ENCODE peak calls at places on chromosomes 6 and 20, in eight cellular contexts. One of them, this sample, is unnamed.

GRCh38 chr6:109526905-109527628 is 44.0 kb upstream of the ZBTB24 start:
- DNase-seq in fibroblast of the aortic adventitia: peak
- DNase-seq in PC-9: peak
- DNase-seq in GM13976: peak
- DNase-seq in GM23338: peak
- DNase-seq in D721Med: peak
- DNase-seq in HFFc6: peak
- DNase-seq in cardiac fibroblast: peak
- DNase-seq in this sample: peak

GRCh38 chr6:79813854-79814477 is 133.4 kb downstream of the ELOVL4 start:
- DNase-seq in GM23338: peak
- DNase-seq in HFFc6: peak
- DNase-seq in cardiac fibroblast: peak
- DNase-seq in PC-9: peak
- DNase-seq in GM13976: peak
- DNase-seq in fibroblast of the aortic adventitia: peak
- DNase-seq in D721Med: no peak
- DNase-seq in this sample: peak

GRCh38 chr20:49659096-49659495 is 54.6 kb downstream of the B4GALT5 start:
- DNase-seq in GM13976: no peak
- DNase-seq in fibroblast of the aortic adventitia: no peak
- DNase-seq in PC-9: no peak
- DNase-seq in GM23338: no peak
- DNase-seq in D721Med: peak
- DNase-seq in cardiac fibroblast: no peak
- DNase-seq in HFFc6: no peak
- DNase-seq in this sample: no peak

GRCh38 chr6:13013681-13014550 is 297.3 kb downstream of the PHACTR1 start:
- DNase-seq in D721Med: no peak
- DNase-seq in fibroblast of the aortic adventitia: peak
- DNase-seq in PC-9: no peak
- DNase-seq in GM23338: peak
- DNase-seq in cardiac fibroblast: peak
- DNase-seq in GM13976: peak
- DNase-seq in HFFc6: no peak
- DNase-seq in this sample: no peak

GRCh38 chr6:138572200-138572875 is 73.0 kb upstream of the NHSL1 start:
- DNase-seq in HFFc6: peak
- DNase-seq in PC-9: no peak
- DNase-seq in cardiac fibroblast: peak
- DNase-seq in GM13976: no peak
- DNase-seq in fibroblast of the aortic adventitia: peak
- DNase-seq in D721Med: no peak
- DNase-seq in GM23338: peak
- DNase-seq in this sample: peak

GRCh38 chr6:165766457-165766856 is 103.4 kb upstream of the PDE10A start:
- DNase-seq in D721Med: no peak
- DNase-seq in GM13976: no peak
- DNase-seq in fibroblast of the aortic adventitia: peak
- DNase-seq in cardiac fibroblast: peak
- DNase-seq in GM23338: no peak
- DNase-seq in HFFc6: no peak
- DNase-seq in PC-9: no peak
- DNase-seq in this sample: peak

GRCh38 chr6:14695579-14695978 is 550.3 kb upstream of the JARID2 start:
- DNase-seq in HFFc6: no peak
- DNase-seq in PC-9: no peak
- DNase-seq in cardiac fibroblast: no peak
- DNase-seq in fibroblast of the aortic adventitia: no peak
- DNase-seq in D721Med: no peak
- DNase-seq in GM23338: no peak
- DNase-seq in GM13976: no peak
- DNase-seq in this sample: no peak

GRCh38 chr6:160238234-160238633 is 20.4 kb downstream of the SLC22A2 start:
- DNase-seq in fibroblast of the aortic adventitia: no peak
- DNase-seq in D721Med: no peak
- DNase-seq in PC-9: no peak
- DNase-seq in GM23338: no peak
- DNase-seq in GM13976: no peak
- DNase-seq in HFFc6: no peak
- DNase-seq in cardiac fibroblast: no peak
- DNase-seq in this sample: no peak

GRCh38 chr6:46784535-46784934 is 8.7 kb upstream of the MEP1A start:
- DNase-seq in PC-9: no peak
- DNase-seq in fibroblast of the aortic adventitia: no peak
- DNase-seq in HFFc6: no peak
- DNase-seq in D721Med: no peak
- DNase-seq in cardiac fibroblast: no peak
- DNase-seq in GM23338: no peak
- DNase-seq in GM13976: no peak
- DNase-seq in this sample: no peak

GRCh38 chr20:157154-157553 is at the start of gene DEFB127:
- DNase-seq in D721Med: no peak
- DNase-seq in fibroblast of the aortic adventitia: no peak
- DNase-seq in HFFc6: no peak
- DNase-seq in GM23338: no peak
- DNase-seq in GM13976: no peak
- DNase-seq in PC-9: no peak
- DNase-seq in cardiac fibroblast: no peak
- DNase-seq in this sample: no peak

GRCh38 chr20:31841928-31842327 is 3.5 kb downstream of the FOXS1 start:
- DNase-seq in D721Med: no peak
- DNase-seq in GM23338: no peak
- DNase-seq in PC-9: peak
- DNase-seq in fibroblast of the aortic adventitia: peak
- DNase-seq in cardiac fibroblast: peak
- DNase-seq in HFFc6: peak
- DNase-seq in GM13976: no peak
- DNase-seq in this sample: peak

GRCh38 chr6:17015144-17015543 is 86.7 kb upstream of the STMND1 start:
- DNase-seq in GM23338: no peak
- DNase-seq in GM13976: no peak
- DNase-seq in fibroblast of the aortic adventitia: peak
- DNase-seq in cardiac fibroblast: peak
- DNase-seq in PC-9: no peak
- DNase-seq in HFFc6: peak
- DNase-seq in D721Med: no peak
- DNase-seq in this sample: peak

GRCh38 chr6:167731216-167731615 is 95.5 kb upstream of the AFDN start:
- DNase-seq in HFFc6: no peak
- DNase-seq in D721Med: no peak
- DNase-seq in fibroblast of the aortic adventitia: no peak
- DNase-seq in cardiac fibroblast: no peak
- DNase-seq in GM23338: no peak
- DNase-seq in GM13976: no peak
- DNase-seq in PC-9: no peak
- DNase-seq in this sample: no peak

GRCh38 chr6:83073620-83074019 is 6.1 kb downstream of the DOP1A start:
- DNase-seq in GM13976: no peak
- DNase-seq in HFFc6: no peak
- DNase-seq in fibroblast of the aortic adventitia: no peak
- DNase-seq in cardiac fibroblast: no peak
- DNase-seq in GM23338: no peak
- DNase-seq in PC-9: no peak
- DNase-seq in D721Med: no peak
- DNase-seq in this sample: no peak

GRCh38 chr6:27814665-27815424 is 97.4 kb downstream of the OR2B2 start:
- DNase-seq in HFFc6: peak
- DNase-seq in D721Med: no peak
- DNase-seq in GM13976: peak
- DNase-seq in fibroblast of the aortic adventitia: peak
- DNase-seq in cardiac fibroblast: peak
- DNase-seq in PC-9: peak
- DNase-seq in GM23338: peak
- DNase-seq in this sample: peak

GRCh38 chr20:11387189-11387754 is 530.4 kb upstream of the BTBD3 start:
- DNase-seq in D721Med: no peak
- DNase-seq in HFFc6: peak
- DNase-seq in GM23338: no peak
- DNase-seq in PC-9: peak
- DNase-seq in fibroblast of the aortic adventitia: peak
- DNase-seq in cardiac fibroblast: peak
- DNase-seq in GM13976: no peak
- DNase-seq in this sample: peak

GRCh38 chr20:62356948-62357667 is 10.0 kb downstream of the LAMA5 start:
- DNase-seq in GM23338: no peak
- DNase-seq in GM13976: no peak
- DNase-seq in cardiac fibroblast: peak
- DNase-seq in HFFc6: no peak
- DNase-seq in fibroblast of the aortic adventitia: peak
- DNase-seq in PC-9: peak
- DNase-seq in D721Med: no peak
- DNase-seq in this sample: no peak

DNA sequence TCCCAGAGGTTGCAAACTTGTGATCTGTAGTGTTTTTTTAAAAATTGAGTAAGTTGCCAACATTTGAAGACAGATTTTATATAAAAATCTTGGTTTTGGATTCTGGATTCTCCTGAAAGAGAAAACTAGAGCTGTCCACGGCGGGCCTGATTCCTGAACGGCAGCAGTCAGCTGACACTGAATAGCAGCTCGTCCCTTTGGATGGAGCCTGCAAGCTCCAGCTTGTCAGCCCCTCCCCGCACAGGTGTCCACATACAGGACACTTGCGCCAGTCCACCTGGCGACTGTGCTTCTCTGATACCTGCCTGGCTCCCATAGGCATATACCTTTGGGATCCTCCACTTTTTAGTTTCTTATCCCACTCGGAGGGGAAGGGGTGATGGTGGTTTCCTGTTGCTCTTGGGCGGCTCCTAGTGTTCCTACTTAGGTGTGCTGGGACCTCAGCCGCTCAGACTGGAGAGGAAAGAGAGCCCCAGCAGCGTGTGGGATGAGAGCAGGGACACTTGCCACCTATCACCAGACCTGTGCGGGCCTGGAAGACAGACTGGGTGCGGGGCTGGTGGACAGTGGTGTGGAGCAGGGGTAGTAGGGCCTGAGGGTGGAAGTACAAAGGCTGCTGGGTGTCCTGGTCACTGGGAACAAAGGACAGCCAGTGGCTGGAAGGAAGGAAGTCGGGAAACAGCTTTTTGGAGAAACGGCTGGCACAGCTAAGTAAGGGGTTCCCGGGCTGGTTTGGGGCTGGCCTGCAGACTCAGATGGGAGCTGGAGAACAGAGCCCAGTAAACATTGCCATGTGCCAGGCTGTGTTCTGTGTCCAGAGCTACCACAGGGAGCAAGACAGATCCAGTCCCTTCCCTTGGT is 18.3 kb downstream of the GHRH start:
- DNase-seq in cardiac fibroblast: no peak
- DNase-seq in GM23338: peak
- DNase-seq in PC-9: no peak
- DNase-seq in fibroblast of the aortic adventitia: no peak
- DNase-seq in HFFc6: no peak
- DNase-seq in D721Med: no peak
- DNase-seq in GM13976: no peak
- DNase-seq in this sample: no peak
- TF ChIP-seq CTCF in cardiac fibroblast: peak
- TF ChIP-seq CTCF in GM23338: peak
- TF ChIP-seq CTCF in PC-9: no peak
- TF ChIP-seq CTCF in fibroblast of the aortic adventitia: no peak
- TF ChIP-seq CTCF in HFFc6: peak
- TF ChIP-seq CTCF in D721Med: peak
- TF ChIP-seq CTCF in GM13976: no peak
- TF ChIP-seq CTCF in this sample: no peak

DNA sequence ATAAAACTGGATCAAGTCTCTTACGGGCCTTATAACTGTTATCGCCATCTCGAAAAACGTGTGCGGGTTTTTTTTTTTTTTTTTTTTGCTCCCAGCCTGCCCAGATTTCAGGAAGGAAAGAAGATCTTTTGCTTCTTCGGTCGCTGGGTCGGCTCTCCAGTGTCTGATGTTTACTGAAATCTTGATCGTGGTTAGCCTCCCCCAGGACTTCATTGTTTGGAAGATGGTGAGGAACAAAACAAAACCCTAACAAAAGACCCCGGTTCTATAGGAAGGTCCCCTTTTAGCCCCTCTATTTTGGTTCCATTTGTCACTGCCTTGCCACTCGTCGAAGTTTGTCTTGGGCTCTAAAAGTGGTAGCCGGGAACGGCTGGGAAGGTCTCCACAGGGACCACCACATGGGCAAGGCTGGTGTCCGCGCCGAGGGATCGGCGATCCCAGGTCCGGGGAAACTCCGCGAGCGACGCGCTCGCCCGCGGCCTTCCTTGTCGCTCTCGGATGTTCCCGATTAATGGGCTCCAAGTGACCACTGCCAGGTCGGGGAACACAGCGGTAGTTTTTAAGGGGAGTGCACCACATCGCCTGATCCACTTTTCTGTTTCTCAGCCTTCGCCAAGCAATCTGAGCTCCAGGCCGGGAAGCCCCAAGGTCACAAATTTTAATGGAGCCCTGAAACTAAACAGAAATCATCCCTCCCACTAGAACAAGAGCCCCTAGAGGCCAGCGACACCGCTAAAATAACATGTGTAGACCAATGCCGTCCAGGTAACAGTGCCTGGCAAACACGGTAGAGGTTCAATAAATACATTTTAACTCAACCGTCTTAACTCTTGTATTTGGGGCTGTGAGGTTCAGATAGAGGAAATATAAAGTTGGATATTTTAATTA is 27.0 kb downstream of the TRIM27 start:
- DNase-seq in fibroblast of the aortic adventitia: peak
- DNase-seq in PC-9: peak
- DNase-seq in GM23338: peak
- DNase-seq in D721Med: no peak
- DNase-seq in HFFc6: peak
- DNase-seq in GM13976: peak
- DNase-seq in cardiac fibroblast: peak
- DNase-seq in this sample: no peak
- TF ChIP-seq CTCF in fibroblast of the aortic adventitia: peak
- TF ChIP-seq CTCF in PC-9: peak
- TF ChIP-seq CTCF in GM23338: no peak
- TF ChIP-seq CTCF in D721Med: peak
- TF ChIP-seq CTCF in HFFc6: peak
- TF ChIP-seq CTCF in GM13976: no peak
- TF ChIP-seq CTCF in cardiac fibroblast: peak
- TF ChIP-seq CTCF in this sample: peak

GRCh38 chr6:162907876-162908481 is 180.2 kb downstream of the PACRG start:
- DNase-seq in HFFc6: peak
- DNase-seq in PC-9: no peak
- DNase-seq in GM23338: peak
- DNase-seq in D721Med: no peak
- DNase-seq in GM13976: peak
- DNase-seq in fibroblast of the aortic adventitia: peak
- DNase-seq in cardiac fibroblast: peak
- DNase-seq in this sample: no peak
- TF ChIP-seq CTCF in HFFc6: peak
- TF ChIP-seq CTCF in PC-9: peak
- TF ChIP-seq CTCF in GM23338: no peak
- TF ChIP-seq CTCF in D721Med: peak
- TF ChIP-seq CTCF in GM13976: peak
- TF ChIP-seq CTCF in fibroblast of the aortic adventitia: peak
- TF ChIP-seq CTCF in cardiac fibroblast: peak
- TF ChIP-seq CTCF in this sample: peak

GRCh38 chr20:2521369-2522305 is 12.9 kb upstream of the ZNF343 start:
- DNase-seq in GM23338: peak
- DNase-seq in fibroblast of the aortic adventitia: peak
- DNase-seq in cardiac fibroblast: peak
- DNase-seq in D721Med: no peak
- DNase-seq in GM13976: no peak
- DNase-seq in PC-9: no peak
- DNase-seq in HFFc6: no peak
- DNase-seq in this sample: no peak
- TF ChIP-seq CTCF in GM23338: peak
- TF ChIP-seq CTCF in fibroblast of the aortic adventitia: peak
- TF ChIP-seq CTCF in cardiac fibroblast: peak
- TF ChIP-seq CTCF in D721Med: peak
- TF ChIP-seq CTCF in GM13976: peak
- TF ChIP-seq CTCF in PC-9: peak
- TF ChIP-seq CTCF in HFFc6: peak
- TF ChIP-seq CTCF in this sample: peak

GRCh38 chr6:156659317-156660198 is 117.6 kb upstream of the ARID1B start:
- DNase-seq in GM23338: no peak
- DNase-seq in fibroblast of the aortic adventitia: no peak
- DNase-seq in GM13976: peak
- DNase-seq in cardiac fibroblast: no peak
- DNase-seq in D721Med: no peak
- DNase-seq in HFFc6: no peak
- DNase-seq in PC-9: no peak
- DNase-seq in this sample: no peak
- TF ChIP-seq CTCF in GM23338: no peak
- TF ChIP-seq CTCF in fibroblast of the aortic adventitia: no peak
- TF ChIP-seq CTCF in GM13976: no peak
- TF ChIP-seq CTCF in cardiac fibroblast: no peak
- TF ChIP-seq CTCF in D721Med: no peak
- TF ChIP-seq CTCF in HFFc6: no peak
- TF ChIP-seq CTCF in PC-9: no peak
- TF ChIP-seq CTCF in this sample: no peak